ENCODE peak calls at places on chromosomes 11 and 22, in nine cellular contexts. One of them, this sample, is unnamed.

GRCh38 chr11:59186130-59186594 is 14.2 kb downstream of the DTX4 start:
- DNase-seq in NAMALWA: peak; percentile 62
- DNase-seq in naive thymus-derived CD8-positive, alpha-beta T cell: peak; percentile 14
- DNase-seq in Karpas-422: peak; percentile 86
- DNase-seq in RWPE1: peak; percentile 34
- DNase-seq in GM06990: no peak
- DNase-seq in AG10803: no peak
- DNase-seq in brain microvascular endothelial cell: no peak
- DNase-seq in amygdala: peak; percentile 32
- DNase-seq in this sample: no peak

GRCh38 chr11:57514538-57515331 is 767 bp downstream of the SLC43A1 start:
- DNase-seq in NAMALWA: peak; percentile 62
- DNase-seq in naive thymus-derived CD8-positive, alpha-beta T cell: no peak
- DNase-seq in Karpas-422: peak; percentile 77
- DNase-seq in RWPE1: peak; percentile 21
- DNase-seq in GM06990: peak; percentile 66
- DNase-seq in AG10803: peak; percentile 21
- DNase-seq in brain microvascular endothelial cell: peak; percentile 16
- DNase-seq in amygdala: peak; percentile 18
- DNase-seq in this sample: no peak

GRCh38 chr11:58024601-58025091 is 965 bp downstream of the OR9Q1 start:
- DNase-seq in NAMALWA: no peak
- DNase-seq in naive thymus-derived CD8-positive, alpha-beta T cell: no peak
- DNase-seq in Karpas-422: no peak
- DNase-seq in RWPE1: no peak
- DNase-seq in GM06990: no peak
- DNase-seq in AG10803: peak; percentile 72
- DNase-seq in brain microvascular endothelial cell: no peak
- DNase-seq in amygdala: no peak
- DNase-seq in this sample: peak; percentile 47

GRCh38 chr22:46657996-46658947 is 38.1 kb downstream of the GRAMD4 start:
- DNase-seq in NAMALWA: no peak
- DNase-seq in naive thymus-derived CD8-positive, alpha-beta T cell: no peak
- DNase-seq in Karpas-422: no peak
- DNase-seq in RWPE1: peak; percentile 71
- DNase-seq in GM06990: no peak
- DNase-seq in AG10803: no peak
- DNase-seq in brain microvascular endothelial cell: no peak
- DNase-seq in amygdala: no peak
- DNase-seq in this sample: no peak

GRCh38 chr11:125941606-125942275 is 4.1 kb upstream of the VSIG10L2 start:
- DNase-seq in NAMALWA: peak; percentile 51
- DNase-seq in naive thymus-derived CD8-positive, alpha-beta T cell: no peak
- DNase-seq in Karpas-422: peak; percentile 67
- DNase-seq in RWPE1: peak; percentile 50
- DNase-seq in GM06990: no peak
- DNase-seq in AG10803: peak; percentile 11
- DNase-seq in brain microvascular endothelial cell: no peak
- DNase-seq in amygdala: no peak
- DNase-seq in this sample: no peak

GRCh38 chr11:104572279-104572678 is 326.0 kb downstream of the CASP12 start:
- DNase-seq in NAMALWA: no peak
- DNase-seq in naive thymus-derived CD8-positive, alpha-beta T cell: no peak
- DNase-seq in Karpas-422: no peak
- DNase-seq in RWPE1: no peak
- DNase-seq in GM06990: no peak
- DNase-seq in AG10803: no peak
- DNase-seq in brain microvascular endothelial cell: peak; percentile 48
- DNase-seq in amygdala: no peak
- DNase-seq in this sample: no peak

GRCh38 chr22:46250783-46251125 is 661 bp upstream of the CDPF1 start:
- DNase-seq in NAMALWA: no peak
- DNase-seq in naive thymus-derived CD8-positive, alpha-beta T cell: no peak
- DNase-seq in Karpas-422: peak; percentile 46
- DNase-seq in RWPE1: no peak
- DNase-seq in GM06990: no peak
- DNase-seq in AG10803: no peak
- DNase-seq in brain microvascular endothelial cell: no peak
- DNase-seq in amygdala: no peak
- DNase-seq in this sample: no peak

GRCh38 chr11:57379732-57380131 is 1.2 kb downstream of the PRG3 start:
- DNase-seq in NAMALWA: no peak
- DNase-seq in naive thymus-derived CD8-positive, alpha-beta T cell: no peak
- DNase-seq in Karpas-422: no peak
- DNase-seq in RWPE1: peak; percentile 23
- DNase-seq in GM06990: no peak
- DNase-seq in AG10803: peak; percentile 4
- DNase-seq in brain microvascular endothelial cell: no peak
- DNase-seq in amygdala: no peak
- DNase-seq in this sample: no peak

GRCh38 chr11:465896-466538 is 15.9 kb downstream of the PTDSS2 start:
- DNase-seq in NAMALWA: no peak
- DNase-seq in naive thymus-derived CD8-positive, alpha-beta T cell: no peak
- DNase-seq in Karpas-422: no peak
- DNase-seq in RWPE1: no peak
- DNase-seq in GM06990: no peak
- DNase-seq in AG10803: no peak
- DNase-seq in brain microvascular endothelial cell: no peak
- DNase-seq in amygdala: no peak
- DNase-seq in this sample: no peak

GRCh38 chr22:45418056-45418769 is 4.7 kb downstream of the RIBC2 start:
- DNase-seq in NAMALWA: no peak
- DNase-seq in naive thymus-derived CD8-positive, alpha-beta T cell: no peak
- DNase-seq in Karpas-422: no peak
- DNase-seq in RWPE1: no peak
- DNase-seq in GM06990: no peak
- DNase-seq in AG10803: no peak
- DNase-seq in brain microvascular endothelial cell: no peak
- DNase-seq in amygdala: no peak
- DNase-seq in this sample: no peak

GRCh38 chr22:40009953-40010751 is 15.4 kb downstream of the FAM83F start:
- DNase-seq in NAMALWA: no peak
- DNase-seq in naive thymus-derived CD8-positive, alpha-beta T cell: peak; percentile 62
- DNase-seq in Karpas-422: no peak
- DNase-seq in RWPE1: no peak
- DNase-seq in GM06990: no peak
- DNase-seq in AG10803: no peak
- DNase-seq in brain microvascular endothelial cell: no peak
- DNase-seq in amygdala: no peak
- DNase-seq in this sample: no peak

GRCh38 chr22:30841264-30841663 is 127.3 kb downstream of the MORC2 start:
- DNase-seq in NAMALWA: no peak
- DNase-seq in naive thymus-derived CD8-positive, alpha-beta T cell: no peak
- DNase-seq in Karpas-422: no peak
- DNase-seq in RWPE1: peak; percentile 69
- DNase-seq in GM06990: no peak
- DNase-seq in AG10803: no peak
- DNase-seq in brain microvascular endothelial cell: no peak
- DNase-seq in amygdala: no peak
- DNase-seq in this sample: no peak

GRCh38 chr11:12842933-12843636 is 166.0 kb upstream of the RASSF10 start:
- DNase-seq in NAMALWA: no peak
- DNase-seq in naive thymus-derived CD8-positive, alpha-beta T cell: no peak
- DNase-seq in Karpas-422: no peak
- DNase-seq in RWPE1: peak; percentile 24
- DNase-seq in GM06990: no peak
- DNase-seq in AG10803: peak; percentile 55
- DNase-seq in brain microvascular endothelial cell: no peak
- DNase-seq in amygdala: no peak
- DNase-seq in this sample: no peak

GRCh38 chr22:32987081-32987631 is 71.0 kb downstream of the SYN3 start:
- DNase-seq in NAMALWA: no peak
- DNase-seq in naive thymus-derived CD8-positive, alpha-beta T cell: no peak
- DNase-seq in Karpas-422: no peak
- DNase-seq in RWPE1: peak; percentile 44
- DNase-seq in GM06990: no peak
- DNase-seq in AG10803: peak; percentile 77
- DNase-seq in brain microvascular endothelial cell: no peak
- DNase-seq in amygdala: peak; percentile 31
- DNase-seq in this sample: no peak

GRCh38 chr11:85661972-85662664 is 2.8 kb downstream of the CREBZF start:
- DNase-seq in NAMALWA: no peak
- DNase-seq in naive thymus-derived CD8-positive, alpha-beta T cell: no peak
- DNase-seq in Karpas-422: no peak
- DNase-seq in RWPE1: no peak
- DNase-seq in GM06990: no peak
- DNase-seq in AG10803: peak; percentile 55
- DNase-seq in brain microvascular endothelial cell: no peak
- DNase-seq in amygdala: no peak
- DNase-seq in this sample: no peak

GRCh38 chr22:17927062-17927461 is 97.3 kb downstream of the MICAL3 start:
- DNase-seq in NAMALWA: no peak
- DNase-seq in naive thymus-derived CD8-positive, alpha-beta T cell: no peak
- DNase-seq in Karpas-422: no peak
- DNase-seq in RWPE1: no peak
- DNase-seq in GM06990: no peak
- DNase-seq in AG10803: no peak
- DNase-seq in brain microvascular endothelial cell: no peak
- DNase-seq in amygdala: no peak
- DNase-seq in this sample: no peak